ENCODE peak calls at places on chromosomes 2 and 18, in five cellular contexts. G, I, X, T and V are unnamed samples.

GRCh38 chr2:129192117-129192516 is 787.3 kb upstream of the RAB6C start:
- DNase-seq in G (no peak), I (no peak), X (no peak), T (no peak), V (no peak)

GRCh38 chr18:79581911-79582310 is 97.7 kb upstream of the CTDP1 start:
- DNase-seq in G (no peak), I (no peak), X (no peak), T (no peak), V (no peak)

GRCh38 chr2:71992036-71992435 is 155.6 kb downstream of the CYP26B1 start:
- DNase-seq in G (no peak), I (no peak), X (no peak), T (no peak), V (no peak)

GRCh38 chr2:64644240-64645013 is 9.3 kb downstream of the SERTAD2 start:
- DNase-seq in G (no peak), I (no peak), X (peak), T (peak), V (peak)

GRCh38 chr18:12030667-12031066 is 49.4 kb downstream of the IMPA2 start:
- DNase-seq in G (no peak), I (no peak), X (no peak), T (no peak), V (no peak)

GRCh38 chr2:19863303-19864041 is 38.3 kb downstream of the TTC32 start:
- DNase-seq in G (peak), I (peak), X (peak), T (peak), V (peak)

GRCh38 chr2:41886757-41887156 is 161.1 kb upstream of the PKDCC start:
- DNase-seq in G (peak), I (no peak), X (no peak), T (peak), V (no peak)

GRCh38 chr2:26529406-26530070 is 51.6 kb upstream of the OTOF start:
- DNase-seq in G (no peak), I (no peak), X (no peak), T (no peak), V (no peak)

GRCh38 chr2:65595641-65596040 is 163.2 kb upstream of the SPRED2 start:
- DNase-seq in G (no peak), I (no peak), X (no peak), T (no peak), V (no peak)

GRCh38 chr2:110720547-110720946 is 11.8 kb upstream of the ACOXL start:
- DNase-seq in G (no peak), I (no peak), X (no peak), T (no peak), V (no peak)

GRCh38 chr2:20592106-20593071 is 58.5 kb downstream of the HS1BP3 start:
- DNase-seq in G (no peak), I (no peak), X (no peak), T (no peak), V (no peak)

GRCh38 chr2:21258082-21258481 is 134.3 kb downstream of the TDRD15 start:
- DNase-seq in G (no peak), I (no peak), X (no peak), T (no peak), V (no peak)